ENCODE peak calls at places on chromosomes 11 and 22, in nine cellular contexts. One of them, this sample, is unnamed.

GRCh38 chr11:127640822-127641485 is 640.4 kb upstream of the KIRREL3 start:
- DNase-seq in spleen: no peak
- DNase-seq in sigmoid colon: no peak
- DNase-seq in endothelial cell of umbilical vein: peak; percentile 93
- DNase-seq in GM23338: no peak
- DNase-seq in HCT116: no peak
- DNase-seq in breast epithelium: no peak
- DNase-seq in stomach: no peak
- DNase-seq in H1: no peak
- DNase-seq in this sample: no peak

GRCh38 chr11:6248248-6248647 is 9.4 kb downstream of the CNGA4 start:
- DNase-seq in spleen: no peak
- DNase-seq in sigmoid colon: no peak
- DNase-seq in endothelial cell of umbilical vein: no peak
- DNase-seq in GM23338: no peak
- DNase-seq in HCT116: no peak
- DNase-seq in breast epithelium: no peak
- DNase-seq in stomach: no peak
- DNase-seq in H1: no peak
- DNase-seq in this sample: no peak

GRCh38 chr22:19806213-19807160 is 45.9 kb downstream of the TBX1 start:
- DNase-seq in spleen: peak; percentile 70
- DNase-seq in sigmoid colon: peak; percentile 70
- DNase-seq in endothelial cell of umbilical vein: peak; percentile 63
- DNase-seq in GM23338: no peak
- DNase-seq in HCT116: peak; percentile 38
- DNase-seq in breast epithelium: peak; percentile 90
- DNase-seq in stomach: peak; percentile 86
- DNase-seq in H1: no peak
- DNase-seq in this sample: no peak

GRCh38 chr22:46421272-46421671 is 85.8 kb downstream of the TRMU start:
- DNase-seq in spleen: no peak
- DNase-seq in sigmoid colon: no peak
- DNase-seq in endothelial cell of umbilical vein: no peak
- DNase-seq in GM23338: no peak
- DNase-seq in HCT116: no peak
- DNase-seq in breast epithelium: no peak
- DNase-seq in stomach: no peak
- DNase-seq in H1: no peak
- DNase-seq in this sample: no peak

GRCh38 chr22:35021166-35021565 is 44.8 kb upstream of the ISX start:
- DNase-seq in spleen: no peak
- DNase-seq in sigmoid colon: no peak
- DNase-seq in endothelial cell of umbilical vein: no peak
- DNase-seq in GM23338: no peak
- DNase-seq in HCT116: no peak
- DNase-seq in breast epithelium: no peak
- DNase-seq in stomach: no peak
- DNase-seq in H1: no peak
- DNase-seq in this sample: no peak

GRCh38 chr22:27489265-27489675 is 312.3 kb downstream of the MN1 start:
- DNase-seq in spleen: peak; percentile 19
- DNase-seq in sigmoid colon: no peak
- DNase-seq in endothelial cell of umbilical vein: no peak
- DNase-seq in GM23338: no peak
- DNase-seq in HCT116: no peak
- DNase-seq in breast epithelium: no peak
- DNase-seq in stomach: peak; percentile 71
- DNase-seq in H1: no peak
- DNase-seq in this sample: no peak

GRCh38 chr22:28670153-28670552 is 9.5 kb downstream of the TTC28 start:
- DNase-seq in spleen: no peak
- DNase-seq in sigmoid colon: no peak
- DNase-seq in endothelial cell of umbilical vein: no peak
- DNase-seq in GM23338: no peak
- DNase-seq in HCT116: no peak
- DNase-seq in breast epithelium: no peak
- DNase-seq in stomach: no peak
- DNase-seq in H1: no peak
- DNase-seq in this sample: no peak

GRCh38 chr22:39367040-39367439 is 17.2 kb downstream of the SYNGR1 start:
- DNase-seq in spleen: no peak
- DNase-seq in sigmoid colon: no peak
- DNase-seq in endothelial cell of umbilical vein: no peak
- DNase-seq in GM23338: no peak
- DNase-seq in HCT116: no peak
- DNase-seq in breast epithelium: no peak
- DNase-seq in stomach: no peak
- DNase-seq in H1: no peak
- DNase-seq in this sample: peak; percentile 78

GRCh38 chr11:43738600-43739409 is 58.3 kb downstream of the HSD17B12 start:
- DNase-seq in spleen: no peak
- DNase-seq in sigmoid colon: no peak
- DNase-seq in endothelial cell of umbilical vein: no peak
- DNase-seq in GM23338: peak; percentile 38
- DNase-seq in HCT116: peak; percentile 2
- DNase-seq in breast epithelium: no peak
- DNase-seq in stomach: no peak
- DNase-seq in H1: no peak
- DNase-seq in this sample: no peak

GRCh38 chr22:26968873-26969272 is 311.5 kb downstream of the MIAT start:
- DNase-seq in spleen: no peak
- DNase-seq in sigmoid colon: no peak
- DNase-seq in endothelial cell of umbilical vein: no peak
- DNase-seq in GM23338: no peak
- DNase-seq in HCT116: no peak
- DNase-seq in breast epithelium: no peak
- DNase-seq in stomach: no peak
- DNase-seq in H1: no peak
- DNase-seq in this sample: no peak

DNA sequence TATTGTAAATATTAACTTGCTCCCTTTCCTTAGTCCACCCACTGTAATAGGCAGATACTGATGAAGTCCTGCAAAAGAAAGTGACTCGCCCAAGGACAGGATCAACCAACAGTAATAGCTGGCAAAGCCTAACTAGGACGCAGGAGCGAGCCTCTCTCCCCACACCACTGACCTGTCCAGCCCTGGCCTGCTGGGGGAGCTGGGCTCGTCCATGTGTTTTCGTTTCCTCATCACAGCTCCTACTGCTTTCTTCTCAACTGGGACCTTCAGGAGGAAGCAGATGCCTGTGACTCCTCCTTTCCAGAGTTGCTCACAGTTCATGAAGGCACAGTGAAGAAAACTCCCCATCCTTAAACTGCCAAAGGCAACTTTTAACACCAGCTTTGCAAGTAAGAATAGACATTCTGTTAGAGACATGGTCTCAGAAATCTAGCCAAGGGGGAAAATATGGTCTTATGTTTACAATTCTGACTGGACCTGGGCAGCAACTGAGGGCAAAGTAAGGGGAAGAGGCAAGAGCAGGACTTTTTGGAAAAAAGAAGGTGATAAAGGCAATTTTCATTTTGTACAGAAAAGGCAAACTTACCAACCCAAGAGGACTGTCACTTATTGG is 11.6 kb upstream of the GPHA2 start:
- DNase-seq in spleen: no peak
- DNase-seq in sigmoid colon: no peak
- DNase-seq in endothelial cell of umbilical vein: peak; percentile 25
- DNase-seq in GM23338: no peak
- DNase-seq in HCT116: no peak
- DNase-seq in breast epithelium: no peak
- DNase-seq in stomach: no peak
- DNase-seq in H1: no peak
- DNase-seq in this sample: no peak
- TF ChIP-seq CTCF in spleen: no peak
- TF ChIP-seq CTCF in sigmoid colon: no peak
- TF ChIP-seq CTCF in endothelial cell of umbilical vein: no peak
- TF ChIP-seq CTCF in GM23338: no peak
- TF ChIP-seq CTCF in HCT116: no peak
- TF ChIP-seq CTCF in breast epithelium: no peak
- TF ChIP-seq CTCF in stomach: no peak
- TF ChIP-seq CTCF in H1: no peak
- TF ChIP-seq CTCF in this sample: no peak

DNA sequence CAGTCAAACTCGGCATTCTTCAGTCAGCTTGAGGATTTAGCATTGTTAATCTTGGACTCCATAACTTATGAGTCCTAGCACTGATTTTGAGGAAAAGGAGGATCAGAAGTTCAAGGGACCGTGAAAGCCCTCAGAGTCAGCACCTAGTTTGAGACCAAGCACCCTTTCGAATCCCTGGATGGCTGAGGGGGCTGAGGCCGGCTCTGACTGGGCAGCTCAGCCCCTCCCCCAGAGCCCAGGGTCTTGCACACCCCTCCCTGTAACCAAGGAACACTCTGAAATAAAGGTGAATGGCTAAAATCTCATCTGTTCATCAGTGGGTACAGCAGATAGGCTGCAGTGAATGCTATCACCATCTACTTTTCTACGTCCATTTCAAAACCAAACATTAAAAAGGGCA is 27.3 kb downstream of the SLC25A18 start:
- DNase-seq in spleen: peak; percentile 47
- DNase-seq in sigmoid colon: no peak
- DNase-seq in endothelial cell of umbilical vein: no peak
- DNase-seq in GM23338: no peak
- DNase-seq in HCT116: no peak
- DNase-seq in breast epithelium: peak; percentile 14
- DNase-seq in stomach: no peak
- DNase-seq in H1: no peak
- DNase-seq in this sample: no peak
- TF ChIP-seq POLR2AphosphoS5 in spleen: no peak
- TF ChIP-seq POLR2AphosphoS5 in sigmoid colon: no peak
- TF ChIP-seq POLR2AphosphoS5 in endothelial cell of umbilical vein: no peak
- TF ChIP-seq POLR2AphosphoS5 in GM23338: no peak
- TF ChIP-seq POLR2AphosphoS5 in HCT116: no peak
- TF ChIP-seq POLR2AphosphoS5 in breast epithelium: no peak
- TF ChIP-seq POLR2AphosphoS5 in stomach: no peak
- TF ChIP-seq POLR2AphosphoS5 in H1: no peak
- TF ChIP-seq POLR2AphosphoS5 in this sample: no peak

GRCh38 chr11:131248588-131248987 is 121.8 kb upstream of the NTM start:
- DNase-seq in spleen: no peak
- DNase-seq in sigmoid colon: no peak
- DNase-seq in endothelial cell of umbilical vein: no peak
- DNase-seq in GM23338: no peak
- DNase-seq in HCT116: no peak
- DNase-seq in breast epithelium: no peak
- DNase-seq in stomach: no peak
- DNase-seq in H1: peak; percentile 37
- DNase-seq in this sample: no peak

GRCh38 chr11:131246156-131246555 is 124.3 kb upstream of the NTM start:
- DNase-seq in spleen: no peak
- DNase-seq in sigmoid colon: no peak
- DNase-seq in endothelial cell of umbilical vein: no peak
- DNase-seq in GM23338: peak; percentile 62
- DNase-seq in HCT116: no peak
- DNase-seq in breast epithelium: no peak
- DNase-seq in stomach: no peak
- DNase-seq in H1: peak; percentile 53
- DNase-seq in this sample: no peak

GRCh38 chr11:131242616-131243015 is 127.8 kb upstream of the NTM start:
- DNase-seq in spleen: no peak
- DNase-seq in sigmoid colon: no peak
- DNase-seq in endothelial cell of umbilical vein: no peak
- DNase-seq in GM23338: no peak
- DNase-seq in HCT116: no peak
- DNase-seq in breast epithelium: no peak
- DNase-seq in stomach: no peak
- DNase-seq in H1: peak; percentile 23
- DNase-seq in this sample: no peak

GRCh38 chr11:131246589-131247164 is 123.7 kb upstream of the NTM start:
- DNase-seq in spleen: no peak
- DNase-seq in sigmoid colon: no peak
- DNase-seq in endothelial cell of umbilical vein: no peak
- DNase-seq in GM23338: peak; percentile 93
- DNase-seq in HCT116: no peak
- DNase-seq in breast epithelium: no peak
- DNase-seq in stomach: peak; percentile 55
- DNase-seq in H1: peak; percentile 90
- DNase-seq in this sample: no peak
- TF ChIP-seq CTCF in spleen: peak; percentile 28
- TF ChIP-seq CTCF in sigmoid colon: no peak
- TF ChIP-seq CTCF in endothelial cell of umbilical vein: no peak
- TF ChIP-seq CTCF in GM23338: peak; percentile 85
- TF ChIP-seq CTCF in HCT116: peak; percentile 36
- TF ChIP-seq CTCF in breast epithelium: no peak
- TF ChIP-seq CTCF in stomach: no peak
- TF ChIP-seq CTCF in H1: peak; percentile 87
- TF ChIP-seq CTCF in this sample: peak; percentile 50

GRCh38 chr11:45025716-45026492 is 75.2 kb upstream of the TP53I11 start:
- DNase-seq in spleen: peak; percentile 87
- DNase-seq in sigmoid colon: peak; percentile 77
- DNase-seq in endothelial cell of umbilical vein: peak; percentile 98
- DNase-seq in GM23338: peak; percentile 38
- DNase-seq in HCT116: no peak
- DNase-seq in breast epithelium: no peak
- DNase-seq in stomach: no peak
- DNase-seq in H1: no peak
- DNase-seq in this sample: peak; percentile 77
- TF ChIP-seq POLR2AphosphoS5 in spleen: peak; percentile 84
- TF ChIP-seq POLR2AphosphoS5 in sigmoid colon: peak; percentile 29
- TF ChIP-seq POLR2AphosphoS5 in endothelial cell of umbilical vein: peak; percentile 50
- TF ChIP-seq POLR2AphosphoS5 in GM23338: no peak
- TF ChIP-seq POLR2AphosphoS5 in HCT116: no peak
- TF ChIP-seq POLR2AphosphoS5 in breast epithelium: peak; percentile 39
- TF ChIP-seq POLR2AphosphoS5 in stomach: peak; percentile 5
- TF ChIP-seq POLR2AphosphoS5 in H1: no peak
- TF ChIP-seq POLR2AphosphoS5 in this sample: no peak

DNA sequence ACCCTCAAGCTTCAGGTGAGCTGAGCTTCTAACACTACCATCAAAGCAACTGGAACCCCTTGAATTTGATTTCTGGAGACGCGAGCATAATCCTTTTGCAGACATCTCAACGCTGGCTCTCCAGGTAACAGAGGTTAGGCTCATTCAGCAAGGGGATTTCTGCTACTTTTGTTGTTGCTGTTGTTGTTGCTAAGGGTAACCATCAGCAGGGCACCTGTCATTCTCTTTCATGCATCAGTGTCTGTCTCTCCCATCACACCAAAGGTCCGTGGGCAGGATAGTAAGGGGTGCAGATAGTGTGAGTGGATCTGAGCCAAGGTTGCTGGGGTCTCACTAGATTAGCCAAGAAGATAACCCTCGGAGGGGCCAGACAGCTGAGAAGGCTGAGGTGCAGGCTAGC is 90.3 kb downstream of the TP53I11 start:
- DNase-seq in spleen: peak; percentile 38
- DNase-seq in sigmoid colon: peak; percentile 58
- DNase-seq in endothelial cell of umbilical vein: no peak
- DNase-seq in GM23338: no peak
- DNase-seq in HCT116: no peak
- DNase-seq in breast epithelium: no peak
- DNase-seq in stomach: no peak
- DNase-seq in H1: no peak
- DNase-seq in this sample: no peak
- TF ChIP-seq CTCF in spleen: no peak
- TF ChIP-seq CTCF in sigmoid colon: no peak
- TF ChIP-seq CTCF in endothelial cell of umbilical vein: no peak
- TF ChIP-seq CTCF in GM23338: no peak
- TF ChIP-seq CTCF in HCT116: no peak
- TF ChIP-seq CTCF in breast epithelium: no peak
- TF ChIP-seq CTCF in stomach: no peak
- TF ChIP-seq CTCF in H1: no peak
- TF ChIP-seq CTCF in this sample: no peak